ENCODE peak calls at places on chromosomes 7 and 10, in nine cellular contexts. R is ovary, G is HepG2, Z is H1, X is upper lobe of left lung, K is SK-N-SH, Y is tibial nerve, I is A549, W is stomach. S is an unnamed sample.

GRCh38 chr7:78794101-78794500 is 659.4 kb downstream of the MAGI2 start:
- DNase-seq in Y (no peak), X (no peak), W (no peak), G (no peak), R (no peak), Z (no peak), K (no peak), I (no peak), S (no peak)

GRCh38 chr7:155884225-155885161 is 72.2 kb upstream of the SHH start:
- DNase-seq in Y (no peak), Z (no peak), G (no peak), K (no peak), R (no peak), X (peak; percentile 50), I (no peak), W (peak; percentile 22), S (no peak)

GRCh38 chr7:157411580-157411979 is 74.8 kb downstream of the DNAJB6 start:
- DNase-seq in Y (no peak), R (no peak), W (no peak), X (no peak), I (no peak), K (peak; percentile 43), Z (no peak), G (no peak), S (peak; percentile 29)

GRCh38 chr10:125162181-125162906 is 2.0 kb upstream of the CTBP2 start:
- DNase-seq in X (peak; percentile 78), Z (peak; percentile 70), K (peak; percentile 58), W (peak; percentile 43), G (no peak), I (no peak), R (peak; percentile 47), Y (no peak), S (no peak)

GRCh38 chr10:79286318-79286951 is 60.8 kb upstream of the PPIF start:
- DNase-seq in X (peak; percentile 93), K (peak; percentile 77), W (peak; percentile 79), R (peak; percentile 68), Z (no peak), G (no peak), Y (peak; percentile 54), I (no peak), S (peak; percentile 87)

GRCh38 chr7:137959987-137960386 is 41.9 kb downstream of the CREB3L2 start:
- DNase-seq in Y (no peak), X (no peak), G (no peak), R (no peak), W (no peak), K (no peak), I (no peak), Z (no peak), S (no peak)

GRCh38 chr10:47262606-47263295 is 37.2 kb upstream of the GDF10 start:
- DNase-seq in G (peak; percentile 38), K (no peak), I (no peak), X (no peak), R (no peak), Z (no peak), Y (no peak), W (no peak), S (no peak)

GRCh38 chr7:40694991-40695390 is 560.2 kb downstream of the SUGCT start:
- DNase-seq in G (no peak), X (no peak), R (no peak), Y (no peak), I (no peak), W (no peak), Z (no peak), K (no peak), S (no peak)

GRCh38 chr7:157709531-157710251 is 372.9 kb downstream of the DNAJB6 start:
- DNase-seq in I (no peak), R (peak; percentile 3), W (no peak), Y (no peak), Z (no peak), X (no peak), G (no peak), K (no peak), S (no peak)

GRCh38 chr7:47653550-47654351 is 71.8 kb upstream of the TNS3 start:
- DNase-seq in Z (no peak), Y (no peak), G (no peak), X (no peak), K (peak; percentile 53), W (no peak), I (peak; percentile 67), R (no peak), S (no peak)

GRCh38 chr10:89120931-89121907 is 85.9 kb downstream of the CH25H start:
- DNase-seq in X (no peak), Z (no peak), G (no peak), I (no peak), W (no peak), K (no peak), Y (no peak), R (no peak), S (no peak)

GRCh38 chr7:96120856-96121255 is 201.0 kb downstream of the SLC25A13 start:
- DNase-seq in R (no peak), Y (no peak), X (no peak), K (peak; percentile 26), W (no peak), G (no peak), Z (no peak), I (no peak), S (no peak)

GRCh38 chr10:6498771-6499170 is 81.3 kb downstream of the PRKCQ start:
- DNase-seq in K (no peak), X (no peak), G (no peak), R (no peak), W (no peak), Y (no peak), I (no peak), Z (peak; percentile 6), S (no peak)

GRCh38 chr7:19557726-19558470 is 150.9 kb downstream of the POLR1F start:
- DNase-seq in R (no peak), X (no peak), Y (no peak), K (no peak), Z (no peak), W (no peak), G (no peak), I (no peak), S (no peak)

GRCh38 chr7:14436878-14437277 is 447.4 kb upstream of the ETV1 start:
- DNase-seq in G (no peak), Z (no peak), X (no peak), R (no peak), K (no peak), W (no peak), Y (no peak), I (no peak), S (no peak)

GRCh38 chr7:14430921-14431320 is 441.5 kb upstream of the ETV1 start:
- DNase-seq in I (no peak), Y (no peak), X (no peak), W (no peak), Z (no peak), R (no peak), K (no peak), G (no peak), S (no peak)

GRCh38 chr7:14432936-14433335 is 443.5 kb upstream of the ETV1 start:
- DNase-seq in W (no peak), I (no peak), Y (no peak), G (no peak), K (no peak), X (no peak), R (no peak), Z (no peak), S (no peak)
- TF ChIP-seq EP300 in W (no peak), I (no peak), Y (no peak), G (no peak), K (no peak), X (no peak), R (no peak), Z (no peak), S (no peak)

DNA sequence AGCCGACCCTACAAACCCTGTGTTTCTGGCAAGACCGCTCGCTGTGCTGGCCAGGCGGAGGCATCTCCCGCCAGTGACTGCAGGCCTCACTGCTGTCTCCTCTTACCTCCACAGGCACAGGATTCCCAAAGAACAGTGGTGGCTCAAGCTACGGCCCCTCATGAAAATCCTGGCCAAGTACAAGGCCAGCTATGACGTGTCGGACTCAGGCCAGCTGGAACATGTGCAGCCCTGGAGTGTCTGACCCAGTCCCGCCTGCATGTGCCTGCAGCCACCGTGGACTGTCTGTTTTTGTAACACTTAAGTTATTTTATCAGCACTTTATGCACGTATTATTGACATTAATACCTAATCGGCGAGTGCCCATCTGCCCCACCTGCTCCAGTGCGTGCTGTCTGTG is 36.2 kb downstream of the PITRM1 start:
- DNase-seq in X (no peak), R (peak; percentile 72), W (no peak), G (no peak), K (no peak), I (no peak), Y (no peak), Z (no peak), S (no peak)
- TF ChIP-seq EP300 in X (no peak), R (no peak), W (no peak), G (no peak), K (no peak), I (no peak), Y (no peak), Z (no peak), S (no peak)

GRCh38 chr7:28433039-28433438 is 20.7 kb downstream of the CREB5 start:
- DNase-seq in G (no peak), K (no peak), Y (no peak), X (no peak), I (no peak), Z (no peak), W (no peak), R (no peak), S (no peak)

GRCh38 chr7:28433604-28434254 is 21.4 kb downstream of the CREB5 start:
- DNase-seq in G (no peak), Z (peak; percentile 43), K (peak; percentile 46), I (no peak), R (no peak), W (no peak), X (no peak), Y (no peak), S (no peak)

GRCh38 chr7:28434510-28434909 is 22.2 kb downstream of the CREB5 start:
- DNase-seq in I (no peak), K (no peak), Z (no peak), X (no peak), R (no peak), W (no peak), Y (no peak), G (no peak), S (no peak)

GRCh38 chr7:28430626-28431025 is 18.3 kb downstream of the CREB5 start:
- DNase-seq in R (no peak), W (no peak), X (no peak), K (no peak), G (no peak), Z (peak; percentile 26), Y (no peak), I (no peak), S (no peak)

DNA sequence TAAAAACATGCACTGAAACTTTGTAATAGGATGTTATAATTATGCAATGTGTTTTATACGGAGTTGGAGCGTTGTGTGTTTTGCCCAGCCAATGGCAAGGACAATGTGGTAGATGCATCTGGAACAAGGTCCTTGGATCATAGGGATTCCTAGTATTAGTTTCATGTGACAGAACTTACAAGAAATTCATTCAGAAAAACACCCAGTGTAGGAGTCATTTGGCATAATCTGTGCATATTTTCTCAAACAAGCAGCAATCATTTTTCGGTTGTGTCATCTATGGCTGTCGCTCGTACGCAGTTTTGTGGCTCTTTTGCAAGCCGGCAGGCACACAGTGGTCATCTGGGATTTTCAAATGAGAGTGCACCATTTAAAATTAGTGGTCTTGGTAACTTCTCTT is 19.8 kb downstream of the CREB5 start:
- DNase-seq in Z (peak; percentile 8), X (no peak), I (no peak), G (no peak), R (no peak), W (no peak), Y (no peak), K (no peak), S (no peak)
- TF ChIP-seq EP300 in Z (no peak), X (no peak), I (no peak), G (no peak), R (no peak), W (no peak), Y (peak; percentile 82), K (no peak), S (no peak)

GRCh38 chr7:90345548-90346319 is 782 bp upstream of the GTPBP10 start:
- DNase-seq in Z (no peak), K (peak; percentile 39), X (no peak), W (no peak), I (peak; percentile 27), G (peak; percentile 18), Y (no peak), R (peak; percentile 18), S (peak; percentile 24)
- TF ChIP-seq EP300 in Z (no peak), K (no peak), X (no peak), W (no peak), I (no peak), G (no peak), Y (no peak), R (no peak), S (no peak)

S was measured in transverse colon.